ENCODE peak calls at places on chromosomes 16 and 17, in four cellular contexts. One of them, this sample, is unnamed.

GRCh38 chr16:49868164-49868668 is 12.3 kb upstream of the ZNF423 start:
- DNase-seq in HepG2: no peak
- DNase-seq in K562: no peak
- DNase-seq in HCT116: no peak
- DNase-seq in this sample: no peak

GRCh38 chr17:7357381-7357780 is 2.4 kb downstream of the TMEM95 start:
- DNase-seq in K562: no peak
- DNase-seq in HCT116: no peak
- DNase-seq in HepG2: no peak
- DNase-seq in this sample: no peak

GRCh38 chr16:67183284-67183626 is 508 bp downstream of the MATCAP1 start:
- DNase-seq in HCT116: no peak
- DNase-seq in HepG2: no peak
- DNase-seq in K562: no peak
- DNase-seq in this sample: no peak

GRCh38 chr17:38873646-38874380 is 4.0 kb downstream of the LASP1 start:
- DNase-seq in HCT116: no peak
- DNase-seq in K562: no peak
- DNase-seq in HepG2: no peak
- DNase-seq in this sample: no peak

GRCh38 chr16:15572329-15573001 is 70.5 kb downstream of the MARF1 start:
- DNase-seq in HepG2: peak; percentile 83
- DNase-seq in HCT116: no peak
- DNase-seq in K562: no peak
- DNase-seq in this sample: no peak

GRCh38 chr17:19652595-19652994 is 4.0 kb downstream of the ALDH3A2 start:
- DNase-seq in K562: no peak
- DNase-seq in HCT116: no peak
- DNase-seq in HepG2: no peak
- DNase-seq in this sample: no peak

GRCh38 chr17:3879181-3879580 is 13.7 kb downstream of the CAMKK1 start:
- DNase-seq in K562: no peak
- DNase-seq in HepG2: no peak
- DNase-seq in HCT116: no peak
- DNase-seq in this sample: no peak

GRCh38 chr16:28932339-28933141 is 769 bp downstream of the CD19 start:
- DNase-seq in HCT116: no peak
- DNase-seq in HepG2: no peak
- DNase-seq in K562: no peak
- DNase-seq in this sample: no peak

GRCh38 chr16:28543072-28543471 is 4.3 kb upstream of the NUPR1 start:
- DNase-seq in HCT116: no peak
- DNase-seq in K562: no peak
- DNase-seq in HepG2: no peak
- DNase-seq in this sample: no peak

GRCh38 chr17:17849863-17850373 is 13.1 kb upstream of the SREBF1 start:
- DNase-seq in K562: peak; percentile 92
- DNase-seq in HCT116: no peak
- DNase-seq in HepG2: peak; percentile 62
- DNase-seq in this sample: no peak

GRCh38 chr16:86946981-86947380 is 368.6 kb downstream of the FOXL1 start:
- DNase-seq in HepG2: no peak
- DNase-seq in HCT116: no peak
- DNase-seq in K562: no peak
- DNase-seq in this sample: no peak

GRCh38 chr16:15775209-15775608 is 81.6 kb downstream of the MYH11 start:
- DNase-seq in HepG2: no peak
- DNase-seq in HCT116: peak; percentile 50
- DNase-seq in K562: peak; percentile 24
- DNase-seq in this sample: no peak

GRCh38 chr16:88349153-88349902 is 33.4 kb upstream of the ZNF469 start:
- DNase-seq in HepG2: no peak
- DNase-seq in K562: no peak
- DNase-seq in HCT116: no peak
- DNase-seq in this sample: no peak

GRCh38 chr16:25135239-25135878 is 23.8 kb downstream of the LCMT1 start:
- DNase-seq in HCT116: no peak
- DNase-seq in K562: no peak
- DNase-seq in HepG2: peak; percentile 25
- DNase-seq in this sample: no peak

GRCh38 chr17:72699566-72699965 is 392.9 kb downstream of the SLC39A11 start:
- DNase-seq in HepG2: no peak
- DNase-seq in HCT116: no peak
- DNase-seq in K562: no peak
- DNase-seq in this sample: no peak

DNA sequence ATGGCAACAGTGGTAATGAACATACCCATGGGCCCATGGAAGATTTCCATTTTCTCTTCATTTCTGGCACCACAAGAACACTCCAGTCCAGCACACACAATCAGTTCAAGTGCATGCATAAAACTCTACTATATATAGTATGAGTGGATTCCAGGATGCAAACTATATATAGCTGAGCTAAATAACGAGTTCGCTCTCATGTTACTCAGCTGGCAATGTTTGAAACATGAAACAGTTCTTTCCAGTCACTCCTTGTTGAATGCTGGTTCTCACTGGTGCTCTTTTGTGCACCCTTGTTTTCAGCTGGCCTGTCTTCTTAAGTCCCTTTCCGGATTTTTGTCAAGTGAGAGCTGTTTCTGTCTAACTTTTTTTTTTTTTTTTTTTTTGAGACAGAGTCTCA is 75.2 kb upstream of the DHX40 start:
- DNase-seq in HCT116: no peak
- DNase-seq in K562: no peak
- DNase-seq in HepG2: no peak
- DNase-seq in this sample: no peak
- TF ChIP-seq SIN3A in HCT116: no peak
- TF ChIP-seq SIN3A in K562: no peak
- TF ChIP-seq SIN3A in HepG2: no peak
- TF ChIP-seq SIN3A in this sample: no peak

DNA sequence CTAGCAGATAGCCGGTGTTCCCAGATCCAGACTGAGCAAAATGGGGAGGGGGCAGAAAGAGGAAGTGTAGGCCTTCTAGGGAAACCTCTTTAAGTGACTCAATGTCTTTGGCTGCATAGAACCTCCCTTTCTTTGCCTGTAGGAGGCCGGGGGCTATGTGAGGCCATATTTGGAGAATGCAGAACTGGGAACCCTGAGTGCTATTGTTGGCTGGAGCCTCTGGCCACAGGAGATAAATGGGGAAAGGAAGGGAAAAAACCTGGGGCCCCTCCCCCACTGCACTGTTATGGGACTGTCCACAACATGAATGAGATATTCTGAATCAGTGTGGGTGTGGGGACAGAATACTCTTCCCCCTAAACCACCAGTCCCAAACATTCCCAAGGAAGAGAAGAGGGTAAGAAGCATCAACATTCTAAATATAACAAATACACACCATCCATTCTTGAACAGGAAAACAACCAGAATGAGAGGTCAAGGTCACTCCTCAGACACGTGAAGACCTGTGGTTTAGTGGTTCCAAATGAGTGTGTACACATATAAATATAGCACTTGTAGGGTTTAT is 2.4 kb downstream of the VPS25 start:
- DNase-seq in K562: peak; percentile 91
- DNase-seq in HCT116: no peak
- DNase-seq in HepG2: peak; percentile 53
- DNase-seq in this sample: no peak
- TF ChIP-seq TCF7L2 in K562: no peak
- TF ChIP-seq TCF7L2 in HCT116: no peak
- TF ChIP-seq TCF7L2 in HepG2: no peak
- TF ChIP-seq TCF7L2 in this sample: no peak

DNA sequence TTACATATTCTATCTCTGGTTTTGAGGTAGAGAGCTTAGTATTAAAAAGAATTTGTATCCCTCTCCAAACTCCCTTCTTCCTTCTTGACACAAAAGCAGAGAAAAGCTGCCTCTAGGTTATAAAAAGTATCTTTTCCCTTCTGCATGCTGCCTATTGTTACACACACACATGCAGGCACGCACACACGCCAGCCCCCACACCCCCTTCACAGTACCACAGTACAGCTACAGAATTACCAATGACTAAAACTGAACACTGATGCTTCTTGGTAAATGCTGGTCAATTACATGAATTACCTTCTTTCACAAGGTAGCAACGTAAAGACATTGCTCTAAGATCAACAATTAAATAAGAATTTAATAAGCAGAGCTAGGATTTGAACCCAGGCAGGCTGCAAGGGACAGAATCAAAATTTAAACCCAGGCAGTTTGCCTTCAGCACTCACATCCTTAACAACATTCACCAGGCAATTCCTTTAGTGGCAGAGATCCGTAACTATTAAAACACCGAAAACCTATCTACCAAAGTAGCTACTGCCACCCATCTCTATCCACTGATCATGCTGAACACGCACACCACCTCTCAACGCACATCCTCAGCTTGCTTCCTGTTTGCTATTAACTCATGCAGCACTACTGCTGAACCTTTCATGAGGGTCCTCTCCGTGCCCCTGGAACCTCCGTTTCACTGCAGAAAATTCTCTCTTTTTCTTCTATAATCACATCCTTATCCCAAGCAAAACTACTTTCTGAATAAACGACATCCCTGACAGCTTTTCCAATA is 37.8 kb downstream of the YWHAE start:
- DNase-seq in HCT116: no peak
- DNase-seq in K562: no peak
- DNase-seq in HepG2: no peak
- DNase-seq in this sample: no peak
- TF ChIP-seq SIN3A in HCT116: no peak
- TF ChIP-seq SIN3A in K562: no peak
- TF ChIP-seq SIN3A in HepG2: no peak
- TF ChIP-seq SIN3A in this sample: no peak

DNA sequence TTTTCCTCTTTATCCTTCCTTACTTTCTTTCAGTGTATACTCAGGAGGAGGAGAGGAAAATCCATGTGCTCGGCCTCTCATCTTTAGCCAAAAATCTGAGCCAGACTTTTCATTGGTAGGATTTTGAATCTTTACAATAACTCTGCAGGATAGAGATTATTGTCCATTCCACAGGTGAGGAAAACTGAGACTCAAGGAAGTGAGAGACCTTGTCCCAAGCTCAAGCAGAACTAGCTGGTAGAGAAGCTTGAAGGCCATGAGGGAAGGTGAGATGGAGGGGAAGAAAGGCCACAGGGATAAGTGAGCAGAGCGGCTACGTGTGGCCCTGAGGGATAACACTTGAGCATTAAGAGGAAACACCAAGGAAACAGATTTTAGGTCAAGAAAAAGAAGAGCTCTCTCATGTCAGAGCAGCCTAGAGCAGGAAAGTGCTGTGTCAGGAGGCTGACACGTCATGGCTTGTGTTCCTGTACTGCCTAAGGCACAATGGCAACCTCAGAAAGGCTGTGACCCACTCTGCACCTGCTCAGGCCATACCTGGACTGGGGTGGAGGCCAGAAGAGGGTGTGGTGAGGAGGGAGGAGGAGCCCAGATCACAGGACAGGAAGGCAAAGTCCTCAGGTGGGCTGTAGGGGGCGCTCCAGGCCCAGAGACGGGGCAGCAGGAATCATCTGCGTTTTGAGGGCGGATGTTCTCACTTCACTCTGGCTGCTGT is 11.9 kb downstream of the MT4 start:
- DNase-seq in HepG2: peak; percentile 69
- DNase-seq in K562: peak; percentile 81
- DNase-seq in HCT116: peak; percentile 72
- DNase-seq in this sample: no peak
- TF ChIP-seq TCF7L2 in HepG2: no peak
- TF ChIP-seq TCF7L2 in K562: no peak
- TF ChIP-seq TCF7L2 in HCT116: peak; percentile 9
- TF ChIP-seq TCF7L2 in this sample: no peak

GRCh38 chr16:4293822-4294457 is 21.1 kb upstream of the TFAP4 start:
- DNase-seq in HCT116: no peak
- DNase-seq in HepG2: no peak
- DNase-seq in K562: no peak
- DNase-seq in this sample: no peak

GRCh38 chr16:4301968-4302367 is 13.9 kb upstream of the GLIS2 start:
- DNase-seq in K562: no peak
- DNase-seq in HepG2: no peak
- DNase-seq in HCT116: no peak
- DNase-seq in this sample: no peak

GRCh38 chr16:4297480-4297879 is 18.4 kb upstream of the GLIS2 start:
- DNase-seq in K562: no peak
- DNase-seq in HCT116: no peak
- DNase-seq in HepG2: no peak
- DNase-seq in this sample: no peak

GRCh38 chr16:4301177-4301576 is 14.7 kb upstream of the GLIS2 start:
- DNase-seq in K562: no peak
- DNase-seq in HepG2: no peak
- DNase-seq in HCT116: no peak
- DNase-seq in this sample: no peak

DNA sequence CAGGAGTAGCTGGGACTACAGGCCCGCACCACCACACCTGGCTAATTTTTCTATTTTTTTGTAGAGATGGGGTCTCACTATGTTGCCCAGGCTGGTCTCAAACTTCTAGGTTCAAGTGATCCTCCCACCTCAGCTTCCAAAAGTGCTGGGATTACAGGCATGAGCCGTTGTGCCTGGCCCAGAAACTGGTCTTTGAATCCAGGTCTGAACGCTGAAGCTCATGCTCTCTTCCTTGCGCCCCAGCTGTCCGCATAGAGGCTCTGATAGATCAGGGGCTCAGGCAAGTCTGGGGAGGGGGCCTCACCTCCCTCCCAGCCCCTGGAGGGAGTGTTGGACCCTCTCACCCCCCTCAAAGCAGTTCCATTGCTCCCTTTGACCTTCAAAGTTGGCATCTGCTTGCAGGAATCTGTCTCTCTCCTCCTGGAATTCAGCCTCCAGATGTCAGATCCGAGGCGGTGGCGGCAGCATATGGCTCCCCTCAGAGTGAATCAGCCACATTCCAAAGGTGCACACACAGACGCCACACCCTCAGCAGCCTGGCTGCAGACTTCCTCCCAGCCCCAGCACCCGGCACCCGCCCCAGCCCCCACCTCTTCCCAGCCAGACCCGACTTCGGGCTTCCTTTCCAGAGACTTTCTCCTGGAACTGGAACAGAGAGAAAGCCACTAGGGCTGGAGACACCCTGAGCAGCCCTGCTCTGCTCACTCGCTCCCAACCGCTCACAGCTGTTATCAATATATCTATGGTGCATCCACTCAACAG is 16.9 kb upstream of the GLIS2 start:
- DNase-seq in HCT116: peak; percentile 80
- DNase-seq in HepG2: no peak
- DNase-seq in K562: peak; percentile 71
- DNase-seq in this sample: peak; percentile 76
- TF ChIP-seq SIN3A in HCT116: peak; percentile 61
- TF ChIP-seq SIN3A in HepG2: no peak
- TF ChIP-seq SIN3A in K562: no peak
- TF ChIP-seq SIN3A in this sample: no peak

DNA sequence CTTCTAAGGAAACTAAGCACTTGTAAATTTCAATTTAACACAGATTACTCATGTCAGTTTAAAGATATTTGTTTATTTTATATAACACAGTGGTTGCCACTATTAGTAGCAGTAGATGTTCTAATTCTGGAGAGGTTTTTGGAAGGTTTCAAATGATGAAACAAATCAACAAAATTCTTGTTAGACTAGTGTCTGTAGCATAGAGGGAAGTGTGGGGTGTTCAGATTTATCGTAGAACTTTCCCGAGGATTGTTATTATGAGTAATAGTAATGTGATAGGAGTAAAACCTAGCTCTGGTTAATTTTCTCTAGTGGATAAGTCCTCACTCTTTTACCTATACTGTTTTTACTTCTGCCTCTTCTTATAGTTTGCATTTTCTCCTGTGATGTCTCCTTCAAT is 6.3 kb downstream of the GAN start:
- DNase-seq in HepG2: no peak
- DNase-seq in HCT116: no peak
- DNase-seq in K562: no peak
- DNase-seq in this sample: no peak
- TF ChIP-seq TCF7L2 in HepG2: no peak
- TF ChIP-seq TCF7L2 in HCT116: no peak
- TF ChIP-seq TCF7L2 in K562: no peak
- TF ChIP-seq TCF7L2 in this sample: no peak

GRCh38 chr16:57807968-57808528 is 5.8 kb upstream of the KIFC3 start:
- DNase-seq in HepG2: peak; percentile 92
- DNase-seq in HCT116: peak; percentile 59
- DNase-seq in K562: peak; percentile 87
- DNase-seq in this sample: peak; percentile 67
- TF ChIP-seq SIN3A in HepG2: no peak
- TF ChIP-seq SIN3A in HCT116: no peak
- TF ChIP-seq SIN3A in K562: no peak
- TF ChIP-seq SIN3A in this sample: no peak

This sample was measured in Panc1.